ENCODE peak calls at places on chromosomes 3 and 15, in seven cellular contexts. P is HepG2, V is stomach, J is spleen, U is cardiac muscle cell, R is AG04450, B is heart left ventricle. E is an unnamed sample.

GRCh38 chr3:49100046-49100615 is 4.4 kb downstream of the QARS1 start:
- DNase-seq in P (no peak), V (no peak), J (peak), U (no peak), R (no peak), B (no peak), E (no peak)

GRCh38 chr3:14871456-14872200 is 52.9 kb downstream of the FGD5 start:
- DNase-seq in P (no peak), V (no peak), J (no peak), U (no peak), R (no peak), B (no peak), E (no peak)

GRCh38 chr3:113707835-113708234 is 11.4 kb upstream of the USF3 start:
- DNase-seq in P (no peak), V (no peak), J (no peak), U (no peak), R (no peak), B (no peak), E (no peak)

GRCh38 chr15:67228286-67228685 is 26.2 kb downstream of the AAGAB start:
- DNase-seq in P (no peak), V (no peak), J (no peak), U (no peak), R (no peak), B (no peak), E (no peak)

GRCh38 chr3:36832406-36832805 is 68.1 kb upstream of the DCLK3 start:
- DNase-seq in P (no peak), V (no peak), J (no peak), U (no peak), R (no peak), B (no peak), E (no peak)

GRCh38 chr3:17865626-17866025 is 123.2 kb upstream of the TBC1D5 start:
- DNase-seq in P (no peak), V (no peak), J (no peak), U (no peak), R (no peak), B (no peak), E (no peak)

GRCh38 chr3:4401441-4401840 is 65.6 kb downstream of the SUMF1 start:
- DNase-seq in P (no peak), V (no peak), J (no peak), U (no peak), R (no peak), B (no peak), E (no peak)

GRCh38 chr15:101024111-101024695 is 105.0 kb downstream of the LRRK1 start:
- DNase-seq in P (no peak), V (peak), J (peak), U (no peak), R (peak), B (peak), E (no peak)

GRCh38 chr15:29115093-29115991 is 154.3 kb downstream of the NSMCE3 start:
- DNase-seq in P (no peak), V (no peak), J (no peak), U (peak), R (no peak), B (no peak), E (no peak)

GRCh38 chr15:28933710-28934445 is 48.1 kb downstream of the APBA2 start:
- DNase-seq in P (peak), V (no peak), J (peak), U (no peak), R (no peak), B (no peak), E (no peak)

GRCh38 chr3:188641076-188641475 is 487.1 kb downstream of the LPP start:
- DNase-seq in P (no peak), V (no peak), J (no peak), U (no peak), R (no peak), B (no peak), E (no peak)

GRCh38 chr3:59085976-59086375 is 36.2 kb upstream of the CFAP20DC start:
- DNase-seq in P (no peak), V (no peak), J (no peak), U (no peak), R (no peak), B (no peak), E (no peak)

GRCh38 chr3:124780767-124781485 is 50.7 kb downstream of the UMPS start:
- DNase-seq in P (no peak), V (no peak), J (peak), U (peak), R (no peak), B (peak), E (no peak)

GRCh38 chr3:172249039-172249438 is 199.2 kb downstream of the GHSR start:
- DNase-seq in P (no peak), V (no peak), J (no peak), U (no peak), R (no peak), B (no peak), E (no peak)

GRCh38 chr3:126146034-126146433 is 34.4 kb downstream of the ALDH1L1 start:
- DNase-seq in P (no peak), V (no peak), J (peak), U (no peak), R (no peak), B (no peak), E (no peak)

GRCh38 chr15:100236981-100237720 is 104.6 kb downstream of the ADAMTS17 start:
- DNase-seq in P (no peak), V (no peak), J (no peak), U (no peak), R (no peak), B (no peak), E (no peak)

GRCh38 chr3:4866841-4867240 is 112.4 kb upstream of the BHLHE40 start:
- DNase-seq in P (no peak), V (no peak), J (no peak), U (no peak), R (no peak), B (no peak), E (no peak)

GRCh38 chr15:25811481-25811906 is 51.6 kb downstream of the ATP10A start:
- DNase-seq in P (no peak), V (no peak), J (no peak), U (no peak), R (no peak), B (no peak), E (no peak)

GRCh38 chr3:42712716-42713372 is 10.2 kb upstream of the HHATL start:
- DNase-seq in P (no peak), V (no peak), J (no peak), U (no peak), R (no peak), B (no peak), E (no peak)

GRCh38 chr15:61011576-61012336 is 217.3 kb downstream of the RORA start:
- DNase-seq in P (no peak), V (no peak), J (no peak), U (peak), R (no peak), B (no peak), E (no peak)

GRCh38 chr3:36381311-36381956 is 1.1 kb downstream of the STAC start:
- DNase-seq in P (no peak), V (no peak), J (no peak), U (no peak), R (no peak), B (no peak), E (no peak)

GRCh38 chr3:195820186-195820585 is 8.5 kb upstream of the MUC4 start:
- DNase-seq in P (no peak), V (no peak), J (no peak), U (no peak), R (no peak), B (no peak), E (no peak)

GRCh38 chr3:42680256-42680655 is 5.1 kb upstream of the KLHL40 start:
- DNase-seq in P (no peak), V (no peak), J (no peak), U (no peak), R (no peak), B (no peak), E (no peak)

GRCh38 chr15:88897456-88898194 is 2.3 kb upstream of the HAPLN3 start:
- DNase-seq in P (peak), V (peak), J (peak), U (peak), R (no peak), B (peak), E (peak)

GRCh38 chr3:138833908-138834358 is 795 bp downstream of the PIK3CB start:
- DNase-seq in P (no peak), V (no peak), J (no peak), U (no peak), R (no peak), B (no peak), E (peak)

GRCh38 chr15:63363292-63363691 is 18.4 kb downstream of the CA12 start:
- DNase-seq in P (no peak), V (no peak), J (no peak), U (no peak), R (no peak), B (no peak), E (no peak)

GRCh38 chr3:186511245-186511644 is 32.9 kb downstream of the CRYGS start:
- DNase-seq in P (no peak), V (no peak), J (no peak), U (no peak), R (no peak), B (no peak), E (no peak)

GRCh38 chr15:101049856-101050646 is 130.9 kb downstream of the LRRK1 start:
- DNase-seq in P (no peak), V (peak), J (peak), U (no peak), R (no peak), B (peak), E (no peak)

GRCh38 chr15:68218847-68219798 is 10.4 kb downstream of the CLN6 start:
- DNase-seq in P (no peak), V (peak), J (no peak), U (no peak), R (no peak), B (no peak), E (no peak)

GRCh38 chr15:90101130-90101968 is 919 bp downstream of the IDH2 start:
- DNase-seq in P (no peak), V (peak), J (peak), U (peak), R (no peak), B (peak), E (no peak)

DNA sequence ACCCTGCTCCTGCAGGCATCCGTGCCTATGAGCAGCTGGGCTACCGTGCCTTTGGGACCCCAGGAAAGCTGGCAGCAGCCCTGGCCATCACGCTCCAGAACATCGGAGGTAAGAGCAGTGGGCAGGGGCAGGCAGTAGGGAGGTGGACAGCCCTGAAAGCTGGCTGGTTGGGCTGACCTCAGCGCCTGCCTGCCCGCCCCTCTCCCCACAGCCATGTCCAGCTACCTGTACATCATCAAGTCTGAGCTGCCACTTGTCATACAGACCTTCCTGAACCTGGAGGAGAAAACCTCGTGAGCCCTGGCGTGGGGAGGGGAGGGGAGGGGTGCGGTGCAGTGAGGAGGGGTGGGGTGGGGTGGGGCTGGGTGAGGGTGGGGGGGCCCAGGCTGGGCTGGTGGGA is 10.5 kb downstream of the SLC38A3 start:
- DNase-seq in P (no peak), V (no peak), J (no peak), U (peak), R (no peak), B (no peak), E (no peak)
- H3K27ac ChIP-seq in P (no peak), V (no peak), J (no peak), U (no peak), R (no peak), B (no peak), E (no peak)

GRCh38 chr3:173635826-173636225 is 238.3 kb downstream of the NLGN1 start:
- DNase-seq in P (no peak), V (no peak), J (no peak), U (no peak), R (no peak), B (no peak), E (no peak)
- TF ChIP-seq CTCF in P (no peak), V (no peak), J (no peak), U (no peak), R (no peak), B (no peak), E (no peak)

GRCh38 chr15:50344006-50344464 is 11.0 kb downstream of the GABPB1 start:
- DNase-seq in P (peak), V (no peak), J (no peak), U (no peak), R (no peak), B (no peak), E (no peak)
- H3K27ac ChIP-seq in P (peak), V (no peak), J (no peak), U (no peak), R (no peak), B (no peak), E (no peak)

DNA sequence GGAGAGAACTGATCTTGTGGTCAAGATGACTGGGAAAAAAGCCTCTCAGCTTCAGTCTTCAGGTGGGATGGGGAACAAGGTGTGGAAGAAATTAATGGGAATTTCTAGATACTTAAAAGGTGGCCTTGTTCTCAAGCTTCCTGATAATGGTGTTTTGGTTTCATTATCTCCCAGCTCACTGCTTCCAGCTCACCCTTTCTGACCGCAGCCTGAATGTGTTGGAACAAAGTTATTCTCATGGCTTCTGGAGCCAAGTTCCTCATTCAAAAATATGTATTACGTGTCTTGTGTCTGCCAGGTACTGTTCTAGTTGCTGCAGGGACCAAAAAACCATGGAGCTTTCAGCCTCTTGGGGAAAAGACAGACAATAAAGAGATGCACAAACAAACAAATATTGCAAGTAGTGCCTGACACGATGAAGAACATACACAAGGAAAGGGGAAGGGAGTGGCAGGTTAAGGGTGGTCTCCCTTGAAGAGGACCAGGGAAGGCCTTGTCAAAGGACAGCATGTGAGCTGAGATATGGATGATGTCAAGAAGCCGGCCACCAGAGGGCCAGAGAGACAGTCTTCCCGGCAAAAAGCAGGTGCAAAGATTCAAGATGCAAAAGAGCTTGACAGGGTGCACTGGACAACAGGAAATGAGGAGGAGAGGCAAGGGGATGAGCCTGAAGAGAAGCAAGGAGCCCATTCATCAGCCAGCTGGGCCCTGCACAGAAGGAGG is 35.5 kb downstream of the ARRDC4 start:
- DNase-seq in P (no peak), V (peak), J (no peak), U (peak), R (no peak), B (no peak), E (no peak)
- TF ChIP-seq CTCF in P (peak), V (no peak), J (peak), U (no peak), R (no peak), B (peak), E (no peak)

E was measured in RWPE1.